ENCODE peak calls at places on chromosome X, in six cellular contexts. X, Q, J, G, P and B are unnamed samples.
A peak's percentile ranks its signal among the peaks of the same experiment; 100 is the strongest.

GRCh38 chrX:53261573-53261972 is 19.8 kb downstream of the IQSEC2 start:
- DNase-seq in X (peak; percentile 5), Q (no peak), J (no peak), G (no peak), P (no peak), B (no peak)

GRCh38 chrX:71671043-71671829 is 3.9 kb downstream of the LOC101059915 start:
- DNase-seq in X (no peak), Q (no peak), J (no peak), G (no peak), P (no peak), B (no peak)

GRCh38 chrX:110087485-110088356 is 84.8 kb downstream of the TMEM164 start:
- DNase-seq in X (peak; percentile 91), Q (no peak), J (no peak), G (no peak), P (peak; percentile 76), B (no peak)

GRCh38 chrX:108091878-108092291 is 307 bp downstream of the ATG4A start:
- DNase-seq in X (no peak), Q (peak; percentile 1), J (no peak), G (no peak), P (no peak), B (no peak)

GRCh38 chrX:151699746-151700145 is 4.5 kb downstream of the PRRG3 start:
- DNase-seq in X (no peak), Q (no peak), J (no peak), G (no peak), P (no peak), B (no peak)

GRCh38 chrX:149512225-149512885 is 7.2 kb upstream of the IDS start:
- DNase-seq in X (peak; percentile 40), Q (peak; percentile 45), J (peak; percentile 61), G (peak; percentile 60), P (no peak), B (no peak)

GRCh38 chrX:66012094-66012534 is 27.8 kb downstream of the VSIG4 start:
- DNase-seq in X (no peak), Q (no peak), J (no peak), G (no peak), P (no peak), B (no peak)

GRCh38 chrX:31336419-31336818 is 264.6 kb upstream of the FTHL17 start:
- DNase-seq in X (no peak), Q (no peak), J (no peak), G (no peak), P (no peak), B (no peak)

GRCh38 chrX:41245641-41246040 is 88.3 kb upstream of the DDX3X start:
- DNase-seq in X (no peak), Q (no peak), J (no peak), G (no peak), P (no peak), B (no peak)

GRCh38 chrX:1325515-1326116 is 11.0 kb upstream of the IL3RA start:
- DNase-seq in X (no peak), Q (no peak), J (no peak), G (no peak), P (no peak), B (no peak)

GRCh38 chrX:155857561-155857960 is 23.6 kb upstream of the VAMP7 start:
- DNase-seq in X (no peak), Q (no peak), J (no peak), G (no peak), P (no peak), B (no peak)

GRCh38 chrX:48703228-48703627 is 6.7 kb downstream of the SUV39H1 start:
- DNase-seq in X (no peak), Q (no peak), J (no peak), G (no peak), P (no peak), B (no peak)

GRCh38 chrX:44876076-44876475 is 3.1 kb downstream of the KDM6A start:
- DNase-seq in X (no peak), Q (no peak), J (no peak), G (no peak), P (no peak), B (no peak)

GRCh38 chrX:1592863-1593201 is 1.4 kb downstream of the AKAP17A start:
- DNase-seq in X (no peak), Q (no peak), J (no peak), G (no peak), P (no peak), B (no peak)

GRCh38 chrX:129750971-129751370 is 12.2 kb downstream of the XPNPEP2 start:
- DNase-seq in X (no peak), Q (no peak), J (no peak), G (no peak), P (no peak), B (no peak)

GRCh38 chrX:129759576-129760061 is 20.1 kb upstream of the SASH3 start:
- DNase-seq in X (peak; percentile 57), Q (peak; percentile 46), J (no peak), G (peak; percentile 55), P (no peak), B (no peak)

GRCh38 chrX:129755779-129756650 is 17.2 kb downstream of the XPNPEP2 start:
- DNase-seq in X (no peak), Q (peak; percentile 32), J (no peak), G (peak; percentile 36), P (no peak), B (no peak)

GRCh38 chrX:129749069-129749468 is 10.3 kb downstream of the XPNPEP2 start:
- DNase-seq in X (no peak), Q (no peak), J (no peak), G (no peak), P (no peak), B (no peak)

GRCh38 chrX:129754266-129755024 is 15.7 kb downstream of the XPNPEP2 start:
- DNase-seq in X (no peak), Q (no peak), J (no peak), G (no peak), P (no peak), B (no peak)
- TF ChIP-seq CTCF in X (peak; percentile 58), Q (no peak), J (peak; percentile 11), G (no peak), P (no peak), B (no peak)

GRCh38 chrX:115378471-115378870 is 89.0 kb downstream of the LUZP4 start:
- DNase-seq in X (no peak), Q (no peak), J (no peak), G (no peak), P (no peak), B (no peak)
- TF ChIP-seq CTCF in X (peak; percentile 8), Q (no peak), J (no peak), G (no peak), P (no peak), B (no peak)

GRCh38 chrX:120308558-120308957 is 2.7 kb downstream of the TMEM255A start:
- DNase-seq in X (no peak), Q (no peak), J (no peak), G (no peak), P (no peak), B (no peak)

GRCh38 chrX:120310861-120311631 is at the start of gene TMEM255A:
- DNase-seq in X (no peak), Q (no peak), J (no peak), G (no peak), P (no peak), B (peak; percentile 14)

GRCh38 chrX:120311632-120312000 is 355 bp upstream of the TMEM255A start:
- DNase-seq in X (no peak), Q (no peak), J (no peak), G (no peak), P (no peak), B (no peak)

GRCh38 chrX:120308959-120309872 is 2.0 kb downstream of the TMEM255A start:
- DNase-seq in X (peak; percentile 43), Q (peak; percentile 52), J (no peak), G (peak; percentile 64), P (peak; percentile 62), B (peak; percentile 33)

DNA sequence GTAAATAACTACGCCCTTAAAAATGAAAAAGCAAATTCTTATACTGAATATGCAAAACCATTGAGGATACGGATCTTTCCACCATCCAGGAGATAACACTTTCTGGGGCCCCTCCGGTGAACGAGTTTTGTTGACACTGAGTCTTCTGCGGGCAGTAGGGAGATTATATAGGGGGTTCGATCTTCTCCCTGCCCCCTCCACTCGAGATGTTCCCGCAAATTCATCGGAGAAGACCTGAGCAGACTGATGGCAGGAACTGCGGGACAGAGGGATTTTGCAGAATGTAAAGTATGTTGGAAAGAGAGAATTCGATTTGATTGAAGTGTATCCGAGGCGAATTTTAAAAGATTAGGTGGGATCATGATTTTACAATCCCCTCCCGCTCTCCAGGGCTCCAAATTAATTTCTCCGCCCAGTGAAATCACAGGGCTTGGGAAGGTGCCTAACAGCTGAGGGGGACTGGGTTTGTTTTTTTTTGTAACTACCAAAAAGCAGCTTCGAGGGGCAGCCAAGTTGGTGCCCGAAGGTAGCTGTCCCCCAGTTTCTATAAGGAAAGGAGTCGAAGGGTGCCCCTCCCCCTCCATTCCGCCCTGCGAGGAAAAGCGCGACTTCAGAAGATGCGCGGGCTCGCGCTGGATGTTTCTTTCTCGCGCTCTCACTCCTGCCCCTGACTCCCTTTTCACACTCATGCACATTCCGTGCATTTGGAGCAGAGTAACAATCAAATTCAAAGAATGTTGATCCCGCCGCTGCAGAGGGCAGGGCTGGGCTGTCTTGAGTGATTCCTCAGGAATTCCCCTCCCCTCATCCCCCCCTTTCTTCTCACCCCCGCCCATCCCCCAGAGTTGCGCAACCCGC is 1.2 kb downstream of the TMEM255A start:
- DNase-seq in X (no peak), Q (no peak), J (no peak), G (peak; percentile 11), P (no peak), B (no peak)
- TF ChIP-seq CTCF in X (no peak), Q (no peak), J (no peak), G (no peak), P (no peak), B (no peak)

GRCh38 chrX:120718969-120719368 is 89.1 kb upstream of the C1GALT1C1 start:
- DNase-seq in X (no peak), Q (no peak), J (no peak), G (no peak), P (no peak), B (no peak)

GRCh38 chrX:120719622-120720021 is 89.8 kb upstream of the C1GALT1C1 start:
- DNase-seq in X (no peak), Q (no peak), J (no peak), G (no peak), P (no peak), B (no peak)
- TF ChIP-seq CTCF in X (no peak), Q (no peak), J (no peak), G (no peak), P (no peak), B (no peak)